ENCODE peak calls at places on chromosomes 13 and 19, in eight cellular contexts. Z, U, N, L, J, D, W and F are unnamed samples.

GRCh38 chr13:113187905-113188595 is 20.4 kb downstream of the PCID2 start:
- DNase-seq in Z (no peak), U (no peak), N (no peak), L (no peak), J (no peak), D (no peak), W (no peak), F (no peak)

GRCh38 chr19:7426986-7427385 is 61.8 kb downstream of the PEX11G start:
- DNase-seq in Z (no peak), U (no peak), N (no peak), L (no peak), J (no peak), D (no peak), W (no peak), F (no peak)

GRCh38 chr19:39645800-39646411 is 9.8 kb upstream of the LGALS16 start:
- DNase-seq in Z (peak), U (peak), N (no peak), L (no peak), J (no peak), D (no peak), W (no peak), F (no peak)

GRCh38 chr19:31378404-31378803 is 29.2 kb upstream of the TSHZ3 start:
- DNase-seq in Z (no peak), U (peak), N (no peak), L (no peak), J (no peak), D (peak), W (peak), F (peak)

GRCh38 chr19:5032101-5032967 is 63.4 kb downstream of the KDM4B start:
- DNase-seq in Z (peak), U (no peak), N (no peak), L (no peak), J (no peak), D (peak), W (no peak), F (no peak)

GRCh38 chr19:5281588-5281987 is 59.0 kb downstream of the PTPRS start:
- DNase-seq in Z (no peak), U (no peak), N (peak), L (no peak), J (no peak), D (peak), W (no peak), F (peak)

GRCh38 chr13:97468331-97468730 is 34.4 kb downstream of the RAP2A start:
- DNase-seq in Z (no peak), U (no peak), N (no peak), L (no peak), J (no peak), D (no peak), W (no peak), F (no peak)

GRCh38 chr13:64551755-64552154 is 2678.4 kb downstream of the PCDH9 start:
- DNase-seq in Z (no peak), U (no peak), N (no peak), L (no peak), J (no peak), D (no peak), W (peak), F (no peak)

GRCh38 chr19:48487944-48488343 is 18.8 kb downstream of the CYTH2 start:
- DNase-seq in Z (no peak), U (no peak), N (peak), L (no peak), J (no peak), D (peak), W (peak), F (peak)